ENCODE peak calls at places on chromosome 12, in nine cellular contexts. P, T, B, O, K, C, I, F and R are unnamed samples.
A peak's percentile ranks its signal among the peaks of the same experiment; 100 is the strongest.

GRCh38 chr12:27123642-27124041 is 41.3 kb upstream of the C12orf71 start:
- DNase-seq in P (peak; percentile 25), B (no peak), O (peak; percentile 20), F (peak; percentile 25), I (no peak), T (no peak), C (no peak), K (no peak), R (no peak)

GRCh38 chr12:113700943-113701342 is 229.3 kb upstream of the LHX5 start:
- DNase-seq in O (no peak), B (peak; percentile 73), K (no peak), I (no peak), T (no peak), C (no peak), P (peak; percentile 59), F (no peak), R (no peak)

GRCh38 chr12:64461634-64462414 is 9.9 kb downstream of the TBK1 start:
- DNase-seq in F (peak; percentile 51), I (no peak), O (no peak), K (no peak), T (peak; percentile 23), B (no peak), P (peak; percentile 75), C (no peak), R (no peak)

GRCh38 chr12:3129301-3130052 is 52.3 kb downstream of the TSPAN9 start:
- DNase-seq in T (no peak), O (peak; percentile 18), F (no peak), B (no peak), P (peak; percentile 94), K (peak; percentile 71), C (no peak), I (no peak), R (no peak)

GRCh38 chr12:58479403-58479802 is 440.9 kb downstream of the LRIG3 start:
- DNase-seq in O (no peak), B (no peak), P (peak; percentile 59), C (no peak), K (no peak), F (no peak), T (no peak), I (no peak), R (no peak)

GRCh38 chr12:110465024-110465423 is 3.0 kb downstream of the GPN3 start:
- DNase-seq in T (no peak), B (no peak), K (no peak), P (no peak), C (no peak), F (no peak), I (no peak), O (no peak), R (no peak)

GRCh38 chr12:56629459-56630179 is 507 bp downstream of the BAZ2A start:
- DNase-seq in B (peak; percentile 47), O (peak; percentile 26), P (peak; percentile 13), T (no peak), I (peak; percentile 26), C (peak; percentile 71), F (no peak), K (no peak), R (no peak)

GRCh38 chr12:6567112-6567680 is 895 bp downstream of the NOP2 start:
- DNase-seq in F (no peak), T (no peak), B (no peak), K (no peak), C (no peak), P (no peak), O (no peak), I (no peak), R (no peak)

GRCh38 chr12:123270380-123271181 is 1.1 kb downstream of the CDK2AP1 start:
- DNase-seq in T (no peak), K (no peak), O (no peak), P (peak; percentile 25), B (no peak), F (no peak), C (peak; percentile 67), I (peak; percentile 28), R (no peak)

GRCh38 chr12:24850486-24850885 is 98.4 kb downstream of the BCAT1 start:
- DNase-seq in K (no peak), P (no peak), C (no peak), B (no peak), O (no peak), F (no peak), I (no peak), T (no peak), R (no peak)

GRCh38 chr12:126936181-126936851 is 1330.7 kb upstream of the TMEM132C start:
- DNase-seq in P (peak; percentile 76), F (no peak), C (no peak), I (peak; percentile 38), K (no peak), O (no peak), T (no peak), B (peak; percentile 26), R (no peak)

GRCh38 chr12:46556105-46556559 is 183.6 kb upstream of the SLC38A2 start:
- DNase-seq in T (peak; percentile 92), F (no peak), C (no peak), K (no peak), O (no peak), P (peak; percentile 95), I (no peak), B (no peak), R (no peak)

GRCh38 chr12:119687879-119688278 is 19.9 kb downstream of the PRKAB1 start:
- DNase-seq in C (no peak), K (no peak), P (no peak), F (no peak), B (no peak), O (no peak), I (no peak), T (no peak), R (no peak)

GRCh38 chr12:57993030-57993429 is 51.7 kb downstream of the ATP23 start:
- DNase-seq in K (no peak), O (no peak), F (no peak), P (no peak), I (no peak), C (no peak), T (no peak), B (no peak), R (no peak)

GRCh38 chr12:124472690-124473279 is 94.6 kb downstream of the NCOR2 start:
- DNase-seq in I (no peak), P (no peak), F (no peak), C (peak; percentile 39), K (no peak), T (no peak), B (no peak), O (no peak), R (no peak)

GRCh38 chr12:49503674-49504180 is 35.1 kb upstream of the KCNH3 start:
- DNase-seq in I (peak; percentile 64), K (no peak), T (peak; percentile 15), O (no peak), P (no peak), B (peak; percentile 41), F (peak; percentile 52), C (no peak), R (peak; percentile 70)

GRCh38 chr12:102407776-102408486 is 72.4 kb downstream of the IGF1 start:
- DNase-seq in B (no peak), C (no peak), T (no peak), O (no peak), F (no peak), P (no peak), K (no peak), I (no peak), R (no peak)

GRCh38 chr12:64609543-64610091 is 678 bp upstream of the RASSF3 start:
- DNase-seq in I (no peak), P (peak; percentile 24), B (no peak), O (peak; percentile 20), C (no peak), T (no peak), F (no peak), K (no peak), R (no peak)

GRCh38 chr12:52730793-52731192 is 27.5 kb upstream of the KRT77 start:
- DNase-seq in O (no peak), K (no peak), T (no peak), C (no peak), I (no peak), F (no peak), P (no peak), B (no peak), R (no peak)

GRCh38 chr12:120432772-120433525 is 5.0 kb upstream of the COX6A1 start:
- DNase-seq in C (no peak), O (no peak), P (no peak), K (no peak), B (no peak), I (no peak), F (no peak), T (no peak), R (no peak)

GRCh38 chr12:49626169-49626835 is 2.9 kb downstream of the PRPF40B start:
- DNase-seq in T (no peak), I (no peak), C (no peak), P (no peak), F (no peak), O (no peak), K (no peak), B (no peak), R (no peak)

GRCh38 chr12:32296541-32296940 is 102.8 kb upstream of the FGD4 start:
- DNase-seq in O (no peak), B (no peak), F (no peak), T (no peak), K (no peak), C (no peak), P (no peak), I (peak; percentile 17), R (no peak)

GRCh38 chr12:109708939-109709338 is 4.7 kb upstream of the FAM222A start:
- DNase-seq in P (no peak), I (no peak), F (no peak), O (no peak), K (no peak), T (no peak), B (no peak), C (no peak), R (no peak)

GRCh38 chr12:66014818-66015217 is 115.7 kb downstream of the LLPH start:
- DNase-seq in K (no peak), O (no peak), C (no peak), B (no peak), I (no peak), T (peak; percentile 30), P (no peak), F (no peak), R (no peak)